ENCODE peak calls at places on chromosomes 3 and 15, in five cellular contexts. K, Q, J, Z and D are unnamed samples.

GRCh38 chr15:80890341-80890972 is 99.2 kb downstream of the MESD start:
- DNase-seq in Q (no peak), Z (peak; percentile 36), J (no peak), K (peak; percentile 8), D (no peak)

GRCh38 chr15:85393206-85393605 is 12.8 kb downstream of the AKAP13 start:
- DNase-seq in K (no peak), J (no peak), Q (no peak), Z (no peak), D (no peak)

GRCh38 chr15:52709172-52709979 is 30.2 kb upstream of the ATOSA start:
- DNase-seq in Z (no peak), J (no peak), K (no peak), Q (peak; percentile 69), D (no peak)

GRCh38 chr15:57881361-57881760 is 174.8 kb downstream of the POLR2M start:
- DNase-seq in K (no peak), Q (no peak), Z (peak; percentile 66), J (no peak), D (no peak)

GRCh38 chr3:59367150-59367549 is 317.3 kb upstream of the CFAP20DC start:
- DNase-seq in Z (peak; percentile 79), K (peak; percentile 55), J (no peak), Q (no peak), D (no peak)

GRCh38 chr15:36230741-36231140 is 348.7 kb upstream of the CDIN1 start:
- DNase-seq in K (no peak), J (no peak), Q (no peak), Z (peak; percentile 60), D (no peak)

GRCh38 chr3:134309987-134310700 is 59.5 kb upstream of the RYK start:
- DNase-seq in K (no peak), Z (peak; percentile 46), Q (no peak), J (no peak), D (no peak)

GRCh38 chr3:184618793-184619192 is 57.2 kb downstream of the EPHB3 start:
- DNase-seq in K (no peak), Z (no peak), J (no peak), Q (no peak), D (no peak)

GRCh38 chr3:42247576-42248027 is 18.4 kb downstream of the CCK start:
- DNase-seq in Z (peak; percentile 36), K (peak; percentile 13), J (peak; percentile 46), Q (peak; percentile 64), D (peak; percentile 86)

GRCh38 chr15:50168778-50169411 is 13.1 kb upstream of the SLC27A2 start:
- DNase-seq in J (no peak), Z (no peak), Q (no peak), K (no peak), D (no peak)

GRCh38 chr3:52247455-52248164 is 2.1 kb downstream of the PPM1M start:
- DNase-seq in J (no peak), K (no peak), Q (no peak), Z (no peak), D (no peak)

GRCh38 chr3:141960731-141961130 is 84.3 kb downstream of the ATP1B3 start:
- DNase-seq in Z (peak; percentile 79), K (no peak), Q (no peak), J (peak; percentile 42), D (no peak)

GRCh38 chr3:172148269-172148668 is 108.9 kb downstream of the FNDC3B start:
- DNase-seq in Q (no peak), Z (peak; percentile 56), K (peak; percentile 57), J (no peak), D (no peak)

GRCh38 chr3:134161817-134162396 is 88.8 kb downstream of the RYK start:
- DNase-seq in J (no peak), Z (no peak), K (no peak), Q (no peak), D (no peak)

GRCh38 chr3:176650478-176650877 is 546.8 kb downstream of the TBL1XR1 start:
- DNase-seq in Z (peak; percentile 17), K (no peak), J (no peak), Q (no peak), D (no peak)

GRCh38 chr3:100709840-100710235 is 544 bp downstream of the TFG start:
- DNase-seq in K (no peak), Q (no peak), Z (peak; percentile 18), J (peak; percentile 19), D (no peak)

GRCh38 chr15:37877851-37878577 is 56.4 kb upstream of the TMCO5A start:
- DNase-seq in Z (peak; percentile 88), K (peak; percentile 54), J (peak; percentile 22), Q (no peak), D (no peak)

GRCh38 chr15:96583671-96584070 is 253.2 kb downstream of the NR2F2 start:
- DNase-seq in Z (no peak), Q (peak; percentile 28), K (no peak), J (no peak), D (no peak)

GRCh38 chr15:70240082-70240481 is 142.4 kb upstream of the TLE3 start:
- DNase-seq in Q (no peak), Z (no peak), J (no peak), K (no peak), D (no peak)

GRCh38 chr3:114839476-114839875 is 307.6 kb downstream of the ZBTB20 start:
- DNase-seq in K (no peak), J (no peak), Z (peak; percentile 38), Q (no peak), D (no peak)

GRCh38 chr15:90561344-90562244 is 31.9 kb downstream of the CRTC3 start:
- DNase-seq in Q (no peak), K (no peak), Z (no peak), J (no peak), D (no peak)

GRCh38 chr3:132253262-132253878 is 63.8 kb upstream of the ACP3 start:
- DNase-seq in Z (peak; percentile 53), K (peak; percentile 28), Q (no peak), J (peak; percentile 33), D (peak; percentile 64)

GRCh38 chr15:100878130-100878529 is 1.5 kb upstream of the ALDH1A3 start:
- DNase-seq in Q (no peak), K (no peak), J (no peak), Z (no peak), D (no peak)

GRCh38 chr15:59997070-59997701 is 6.9 kb upstream of the FOXB1 start:
- DNase-seq in Z (no peak), K (no peak), Q (no peak), J (no peak), D (no peak)

GRCh38 chr15:77186518-77187095 is 115.7 kb upstream of the TSPAN3 start:
- DNase-seq in K (no peak), Z (peak; percentile 26), Q (no peak), J (no peak), D (peak; percentile 1)

GRCh38 chr3:129313415-129313982 is 34.8 kb downstream of the HMCES start:
- DNase-seq in K (no peak), J (no peak), Q (no peak), Z (no peak), D (no peak)

GRCh38 chr3:86239956-86240355 is 751.0 kb downstream of the VGLL3 start:
- DNase-seq in Z (no peak), J (no peak), Q (no peak), K (no peak), D (no peak)

GRCh38 chr3:37993067-37993809 is 2.7 kb downstream of the VILL start:
- DNase-seq in Z (no peak), K (no peak), J (no peak), Q (peak; percentile 25), D (no peak)

GRCh38 chr3:49199244-49199899 is 28.0 kb downstream of the KLHDC8B start:
- DNase-seq in Z (peak; percentile 81), J (no peak), Q (peak; percentile 54), K (no peak), D (no peak)

GRCh38 chr15:40582726-40583246 is 11.3 kb upstream of the KNL1 start:
- DNase-seq in Z (peak; percentile 11), Q (no peak), K (no peak), J (no peak), D (no peak)